ENCODE peak calls at places on chromosomes 6 and 20, in four cellular contexts. H is GM06990, X is GM12878, Z is psoas muscle. R is an unnamed sample.
A peak's percentile ranks its signal among the peaks of the same experiment; 100 is the strongest.

GRCh38 chr6:40671338-40672050 is 84.3 kb upstream of the LRFN2 start:
- DNase-seq in H (no peak), X (no peak), Z (no peak), R (no peak)

GRCh38 chr6:143652840-143653239 is 24.9 kb upstream of the PHACTR2 start:
- DNase-seq in H (no peak), X (no peak), Z (no peak), R (no peak)

GRCh38 chr20:57594092-57594911 is 25.9 kb downstream of the ZBP1 start:
- DNase-seq in H (peak; percentile 35), X (no peak), Z (peak; percentile 44), R (no peak)

GRCh38 chr6:5514353-5514752 is 253.0 kb downstream of the FARS2 start:
- DNase-seq in H (no peak), X (no peak), Z (no peak), R (no peak)

GRCh38 chr6:146620655-146621054 is 21.9 kb downstream of the ADGB start:
- DNase-seq in H (no peak), X (no peak), Z (no peak), R (no peak)

GRCh38 chr6:169589699-169590257 is 112.1 kb downstream of the WDR27 start:
- DNase-seq in H (peak; percentile 32), X (no peak), Z (no peak), R (no peak)

GRCh38 chr6:13810688-13811446 is 3.5 kb downstream of the MCUR1 start:
- DNase-seq in H (no peak), X (no peak), Z (no peak), R (no peak)

GRCh38 chr6:152952045-152952444 is 30.8 kb downstream of the FBXO5 start:
- DNase-seq in H (no peak), X (no peak), Z (no peak), R (no peak)

GRCh38 chr6:156154896-156155295 is 622.3 kb upstream of the ARID1B start:
- DNase-seq in H (no peak), X (no peak), Z (no peak), R (no peak)

GRCh38 chr20:49132995-49133451 is 55.1 kb downstream of the STAU1 start:
- DNase-seq in H (no peak), X (peak; percentile 28), Z (no peak), R (peak; percentile 41)

GRCh38 chr6:17226766-17227338 is 54.3 kb upstream of the RBM24 start:
- DNase-seq in H (no peak), X (no peak), Z (no peak), R (no peak)

GRCh38 chr20:3111995-3112394 is 27.5 kb upstream of the AVP start:
- DNase-seq in H (no peak), X (no peak), Z (no peak), R (no peak)

GRCh38 chr6:27251672-27252251 is 4.3 kb downstream of the PRSS16 start:
- DNase-seq in H (peak; percentile 93), X (peak; percentile 40), Z (peak; percentile 25), R (peak; percentile 81)
- TF ChIP-seq CTCF in H (peak; percentile 79), X (peak; percentile 58), Z (no peak), R (peak; percentile 62)

DNA sequence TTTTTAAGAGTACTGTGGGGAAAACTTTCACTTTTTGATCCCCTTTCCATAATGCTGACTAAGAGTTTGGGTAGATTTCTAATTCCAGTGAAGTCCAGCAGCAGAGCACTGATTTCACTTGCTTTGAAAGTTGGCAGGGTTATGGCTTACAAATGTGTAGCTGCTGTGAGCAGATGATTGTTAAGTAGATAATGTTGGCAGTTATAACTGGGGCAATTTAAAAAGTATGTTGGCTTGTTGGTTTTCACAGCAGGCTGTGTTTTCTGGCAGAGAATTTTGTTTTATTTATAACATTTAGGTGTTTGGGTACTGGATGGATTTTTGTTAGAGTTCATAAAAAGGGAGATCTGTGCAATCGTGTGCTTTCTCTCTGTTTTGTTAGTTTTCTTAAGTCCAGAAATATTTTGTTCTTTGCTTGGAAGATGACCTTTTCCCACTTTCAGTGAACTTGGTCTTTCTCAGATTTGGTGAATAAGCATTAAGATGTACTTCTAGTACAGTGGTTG is 31.4 kb downstream of the AFDN start:
- DNase-seq in H (no peak), X (no peak), Z (no peak), R (no peak)
- H3K4me3 ChIP-seq in H (no peak overlapping the region), X (no peak overlapping the region), Z (no peak overlapping the region), R (no peak overlapping the region)

DNA sequence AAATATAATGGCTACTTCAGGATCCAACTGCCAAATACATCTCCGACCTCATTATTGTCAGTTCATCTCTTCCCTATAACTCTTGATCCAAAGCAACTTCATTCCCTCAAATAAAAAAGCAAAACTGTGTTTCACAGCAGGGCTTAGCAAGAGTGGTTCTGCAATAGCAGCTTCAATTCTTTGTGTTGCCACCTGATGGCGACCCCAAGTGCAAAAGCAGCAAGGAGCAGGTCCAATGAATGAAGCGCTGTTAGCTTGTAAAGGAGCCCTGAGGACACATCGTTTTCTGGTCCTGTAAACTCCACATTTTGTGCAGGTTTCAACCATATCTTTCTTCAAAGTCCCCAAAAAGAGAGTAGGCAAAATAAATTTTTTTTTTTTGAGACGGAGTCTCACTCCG is 19.6 kb downstream of the RTN4IP1 start:
- DNase-seq in H (no peak), X (no peak), Z (no peak), R (no peak)
- TF ChIP-seq CTCF in H (peak; percentile 30), X (peak; percentile 49), Z (peak; percentile 18), R (peak; percentile 62)

GRCh38 chr6:28747083-28747630 is 176.6 kb downstream of the TRIM27 start:
- DNase-seq in H (no peak), X (no peak), Z (no peak), R (no peak)
- H3K4me3 ChIP-seq in H (no peak overlapping the region), X (no peak overlapping the region), Z (no peak overlapping the region), R (no peak overlapping the region)

GRCh38 chr20:50786703-50787102 is 8.2 kb upstream of the BCAS4 start:
- DNase-seq in H (no peak), X (no peak), Z (no peak), R (no peak)

GRCh38 chr20:50788868-50789125 is 6.1 kb upstream of the BCAS4 start:
- DNase-seq in H (no peak), X (no peak), Z (no peak), R (no peak)

GRCh38 chr20:50787181-50787580 is 7.7 kb upstream of the BCAS4 start:
- DNase-seq in H (no peak), X (no peak), Z (no peak), R (no peak)

GRCh38 chr20:50789968-50790650 is 4.8 kb upstream of the BCAS4 start:
- DNase-seq in H (no peak), X (no peak), Z (no peak), R (no peak)

DNA sequence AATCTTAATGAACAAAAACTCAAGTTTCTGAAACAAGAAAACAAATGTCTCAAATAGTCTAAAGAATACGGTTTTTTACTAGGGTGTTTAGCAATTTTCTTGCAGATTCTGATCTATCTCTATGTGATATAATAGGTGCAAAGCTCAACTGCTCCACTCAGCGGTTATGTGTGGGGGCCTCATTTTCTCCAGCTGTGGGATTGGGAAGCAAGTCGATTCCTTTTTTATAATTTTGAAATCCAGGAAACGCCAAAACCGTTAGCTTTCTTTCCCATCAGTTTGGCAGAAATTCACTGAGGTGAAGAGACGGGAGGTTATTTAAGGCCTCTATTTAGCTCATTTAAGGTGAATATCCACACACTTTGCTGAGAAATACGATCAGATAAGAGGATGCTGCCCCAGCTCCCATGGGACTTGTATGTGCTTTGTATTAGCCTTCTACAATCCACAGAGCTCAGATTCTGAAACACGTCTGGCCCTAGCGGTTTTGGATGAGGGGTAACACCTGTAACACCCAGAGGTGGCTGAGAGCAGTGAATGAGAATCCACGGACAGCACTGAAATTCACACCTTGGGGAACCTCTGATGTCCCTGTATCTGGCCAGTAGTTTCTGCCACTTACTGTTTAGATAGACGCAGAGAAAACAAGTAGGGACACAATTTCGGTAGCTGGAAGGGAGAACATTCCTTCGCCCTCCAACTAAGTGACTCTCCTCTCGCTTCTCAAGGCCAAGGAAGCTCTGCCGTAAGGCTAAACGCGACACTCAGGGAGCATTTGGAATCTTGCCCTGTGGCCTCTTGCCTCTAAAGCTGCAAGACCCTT is 6.6 kb upstream of the BCAS4 start:
- DNase-seq in H (no peak), X (no peak), Z (no peak), R (no peak)
- TF ChIP-seq CTCF in H (no peak), X (no peak), Z (peak; percentile 39), R (peak; percentile 7)

R was measured in GM12864.